ENCODE peak calls at places on chromosomes 13 and 19, in eight cellular contexts. One of them, this sample, is unnamed.

GRCh38 chr13:25652764-25653163 is 281.0 kb downstream of the ATP8A2 start:
- DNase-seq in AG10803: no peak
- DNase-seq in astrocyte of the cerebellum: no peak
- DNase-seq in C1 segment of cervical spinal cord: no peak
- DNase-seq in T-cell: no peak
- DNase-seq in activated T-cell treated with anti-CD3 and anti-CD28 coated beads for 4 hours: no peak
- DNase-seq in GM12864: no peak
- DNase-seq in NT2/D1: no peak
- DNase-seq in this sample: no peak

GRCh38 chr19:13013649-13014048 is 18.4 kb downstream of the NFIX start:
- DNase-seq in GM12864: no peak
- DNase-seq in NT2/D1: no peak
- DNase-seq in activated T-cell treated with anti-CD3 and anti-CD28 coated beads for 4 hours: no peak
- DNase-seq in AG10803: no peak
- DNase-seq in astrocyte of the cerebellum: no peak
- DNase-seq in T-cell: no peak
- DNase-seq in C1 segment of cervical spinal cord: no peak
- DNase-seq in this sample: no peak

GRCh38 chr19:35738887-35739229 is 3.4 kb downstream of the IGFLR1 start:
- DNase-seq in NT2/D1: no peak
- DNase-seq in GM12864: no peak
- DNase-seq in C1 segment of cervical spinal cord: no peak
- DNase-seq in AG10803: no peak
- DNase-seq in T-cell: no peak
- DNase-seq in activated T-cell treated with anti-CD3 and anti-CD28 coated beads for 4 hours: no peak
- DNase-seq in astrocyte of the cerebellum: no peak
- DNase-seq in this sample: no peak

GRCh38 chr13:77384999-77385398 is 58.1 kb upstream of the MYCBP2 start:
- DNase-seq in AG10803: peak; percentile 61
- DNase-seq in astrocyte of the cerebellum: no peak
- DNase-seq in activated T-cell treated with anti-CD3 and anti-CD28 coated beads for 4 hours: no peak
- DNase-seq in T-cell: no peak
- DNase-seq in NT2/D1: no peak
- DNase-seq in GM12864: no peak
- DNase-seq in C1 segment of cervical spinal cord: no peak
- DNase-seq in this sample: no peak

GRCh38 chr13:38628554-38628953 is 58.3 kb upstream of the FREM2 start:
- DNase-seq in astrocyte of the cerebellum: no peak
- DNase-seq in NT2/D1: no peak
- DNase-seq in activated T-cell treated with anti-CD3 and anti-CD28 coated beads for 4 hours: no peak
- DNase-seq in AG10803: no peak
- DNase-seq in C1 segment of cervical spinal cord: no peak
- DNase-seq in T-cell: no peak
- DNase-seq in GM12864: no peak
- DNase-seq in this sample: no peak

GRCh38 chr19:10960314-10961072 is at the start of gene SMARCA4:
- DNase-seq in activated T-cell treated with anti-CD3 and anti-CD28 coated beads for 4 hours: peak; percentile 96
- DNase-seq in NT2/D1: peak; percentile 97
- DNase-seq in astrocyte of the cerebellum: peak; percentile 92
- DNase-seq in AG10803: peak; percentile 94
- DNase-seq in GM12864: peak; percentile 86
- DNase-seq in C1 segment of cervical spinal cord: peak; percentile 90
- DNase-seq in T-cell: peak; percentile 95
- DNase-seq in this sample: peak; percentile 98

GRCh38 chr13:50713849-50714248 is 129.6 kb downstream of the DLEU7 start:
- DNase-seq in AG10803: peak; percentile 92
- DNase-seq in NT2/D1: no peak
- DNase-seq in T-cell: no peak
- DNase-seq in activated T-cell treated with anti-CD3 and anti-CD28 coated beads for 4 hours: no peak
- DNase-seq in astrocyte of the cerebellum: peak; percentile 88
- DNase-seq in GM12864: no peak
- DNase-seq in C1 segment of cervical spinal cord: no peak
- DNase-seq in this sample: no peak

GRCh38 chr19:7415163-7415856 is 66.6 kb downstream of the ARHGEF18 start:
- DNase-seq in C1 segment of cervical spinal cord: no peak
- DNase-seq in AG10803: no peak
- DNase-seq in GM12864: no peak
- DNase-seq in astrocyte of the cerebellum: peak; percentile 64
- DNase-seq in NT2/D1: no peak
- DNase-seq in T-cell: no peak
- DNase-seq in activated T-cell treated with anti-CD3 and anti-CD28 coated beads for 4 hours: no peak
- DNase-seq in this sample: no peak

GRCh38 chr19:56105090-56105701 is 15.9 kb downstream of the ZNF787 start:
- DNase-seq in C1 segment of cervical spinal cord: peak; percentile 30
- DNase-seq in GM12864: no peak
- DNase-seq in activated T-cell treated with anti-CD3 and anti-CD28 coated beads for 4 hours: peak; percentile 24
- DNase-seq in NT2/D1: no peak
- DNase-seq in astrocyte of the cerebellum: peak; percentile 76
- DNase-seq in AG10803: peak; percentile 53
- DNase-seq in T-cell: peak; percentile 21
- DNase-seq in this sample: peak; percentile 86

GRCh38 chr19:15280915-15281683 is 48.9 kb upstream of the EPHX3 start:
- DNase-seq in NT2/D1: no peak
- DNase-seq in activated T-cell treated with anti-CD3 and anti-CD28 coated beads for 4 hours: no peak
- DNase-seq in astrocyte of the cerebellum: peak; percentile 71
- DNase-seq in T-cell: no peak
- DNase-seq in C1 segment of cervical spinal cord: peak; percentile 74
- DNase-seq in AG10803: peak; percentile 90
- DNase-seq in GM12864: no peak
- DNase-seq in this sample: peak; percentile 76

GRCh38 chr13:75359266-75359665 is 122.7 kb downstream of the TBC1D4 start:
- DNase-seq in astrocyte of the cerebellum: peak; percentile 95
- DNase-seq in activated T-cell treated with anti-CD3 and anti-CD28 coated beads for 4 hours: no peak
- DNase-seq in GM12864: no peak
- DNase-seq in NT2/D1: peak; percentile 46
- DNase-seq in AG10803: peak; percentile 92
- DNase-seq in C1 segment of cervical spinal cord: no peak
- DNase-seq in T-cell: no peak
- DNase-seq in this sample: no peak

GRCh38 chr19:18737954-18738351 is 53.2 kb downstream of the COMP start:
- DNase-seq in AG10803: no peak
- DNase-seq in T-cell: no peak
- DNase-seq in astrocyte of the cerebellum: no peak
- DNase-seq in NT2/D1: no peak
- DNase-seq in C1 segment of cervical spinal cord: no peak
- DNase-seq in activated T-cell treated with anti-CD3 and anti-CD28 coated beads for 4 hours: no peak
- DNase-seq in GM12864: no peak
- DNase-seq in this sample: no peak

GRCh38 chr13:107057028-107057427 is 489.1 kb upstream of the ARGLU1 start:
- DNase-seq in AG10803: no peak
- DNase-seq in T-cell: no peak
- DNase-seq in GM12864: no peak
- DNase-seq in astrocyte of the cerebellum: no peak
- DNase-seq in C1 segment of cervical spinal cord: no peak
- DNase-seq in NT2/D1: no peak
- DNase-seq in activated T-cell treated with anti-CD3 and anti-CD28 coated beads for 4 hours: no peak
- DNase-seq in this sample: no peak

GRCh38 chr13:111005364-111005763 is 90.5 kb upstream of the ANKRD10 start:
- DNase-seq in T-cell: no peak
- DNase-seq in C1 segment of cervical spinal cord: no peak
- DNase-seq in activated T-cell treated with anti-CD3 and anti-CD28 coated beads for 4 hours: no peak
- DNase-seq in AG10803: peak; percentile 56
- DNase-seq in NT2/D1: no peak
- DNase-seq in astrocyte of the cerebellum: peak; percentile 19
- DNase-seq in GM12864: no peak
- DNase-seq in this sample: no peak

GRCh38 chr13:80873589-80873988 is 532.7 kb upstream of the SPRY2 start:
- DNase-seq in activated T-cell treated with anti-CD3 and anti-CD28 coated beads for 4 hours: no peak
- DNase-seq in T-cell: peak; percentile 9
- DNase-seq in C1 segment of cervical spinal cord: no peak
- DNase-seq in NT2/D1: no peak
- DNase-seq in AG10803: no peak
- DNase-seq in astrocyte of the cerebellum: no peak
- DNase-seq in GM12864: no peak
- DNase-seq in this sample: no peak

GRCh38 chr13:73412933-73413332 is 354.1 kb downstream of the KLF5 start:
- DNase-seq in astrocyte of the cerebellum: no peak
- DNase-seq in AG10803: no peak
- DNase-seq in activated T-cell treated with anti-CD3 and anti-CD28 coated beads for 4 hours: no peak
- DNase-seq in GM12864: no peak
- DNase-seq in T-cell: no peak
- DNase-seq in C1 segment of cervical spinal cord: no peak
- DNase-seq in NT2/D1: no peak
- DNase-seq in this sample: no peak

GRCh38 chr19:1773173-1773572 is 19.9 kb downstream of the ONECUT3 start:
- DNase-seq in astrocyte of the cerebellum: no peak
- DNase-seq in AG10803: peak; percentile 12
- DNase-seq in GM12864: no peak
- DNase-seq in T-cell: no peak
- DNase-seq in C1 segment of cervical spinal cord: no peak
- DNase-seq in activated T-cell treated with anti-CD3 and anti-CD28 coated beads for 4 hours: no peak
- DNase-seq in NT2/D1: no peak
- DNase-seq in this sample: no peak

GRCh38 chr19:30207357-30207756 is 164.8 kb upstream of the ZNF536 start:
- DNase-seq in activated T-cell treated with anti-CD3 and anti-CD28 coated beads for 4 hours: no peak
- DNase-seq in T-cell: no peak
- DNase-seq in astrocyte of the cerebellum: no peak
- DNase-seq in GM12864: no peak
- DNase-seq in AG10803: no peak
- DNase-seq in C1 segment of cervical spinal cord: no peak
- DNase-seq in NT2/D1: no peak
- DNase-seq in this sample: no peak

GRCh38 chr13:60047943-60048342 is 115.8 kb downstream of the DIAPH3 start:
- DNase-seq in AG10803: no peak
- DNase-seq in T-cell: no peak
- DNase-seq in C1 segment of cervical spinal cord: no peak
- DNase-seq in GM12864: no peak
- DNase-seq in astrocyte of the cerebellum: no peak
- DNase-seq in activated T-cell treated with anti-CD3 and anti-CD28 coated beads for 4 hours: no peak
- DNase-seq in NT2/D1: no peak
- DNase-seq in this sample: peak; percentile 28

GRCh38 chr19:43809762-43810696 is 7.8 kb upstream of the LYPD5 start:
- DNase-seq in GM12864: peak; percentile 38
- DNase-seq in C1 segment of cervical spinal cord: no peak
- DNase-seq in AG10803: peak; percentile 67
- DNase-seq in astrocyte of the cerebellum: peak; percentile 40
- DNase-seq in T-cell: no peak
- DNase-seq in activated T-cell treated with anti-CD3 and anti-CD28 coated beads for 4 hours: no peak
- DNase-seq in NT2/D1: no peak
- DNase-seq in this sample: peak; percentile 58

GRCh38 chr19:10452726-10453620 is 32.6 kb downstream of the PDE4A start:
- DNase-seq in activated T-cell treated with anti-CD3 and anti-CD28 coated beads for 4 hours: no peak
- DNase-seq in T-cell: no peak
- DNase-seq in NT2/D1: no peak
- DNase-seq in AG10803: no peak
- DNase-seq in C1 segment of cervical spinal cord: no peak
- DNase-seq in astrocyte of the cerebellum: no peak
- DNase-seq in GM12864: no peak
- DNase-seq in this sample: no peak

GRCh38 chr19:18063463-18063862 is 23.3 kb downstream of the IL12RB1 start:
- DNase-seq in T-cell: no peak
- DNase-seq in AG10803: no peak
- DNase-seq in GM12864: no peak
- DNase-seq in NT2/D1: peak; percentile 32
- DNase-seq in activated T-cell treated with anti-CD3 and anti-CD28 coated beads for 4 hours: peak; percentile 33
- DNase-seq in astrocyte of the cerebellum: no peak
- DNase-seq in C1 segment of cervical spinal cord: no peak
- DNase-seq in this sample: no peak

GRCh38 chr13:35694031-35694430 is 217.5 kb upstream of the MAB21L1 start:
- DNase-seq in AG10803: no peak
- DNase-seq in astrocyte of the cerebellum: no peak
- DNase-seq in C1 segment of cervical spinal cord: no peak
- DNase-seq in NT2/D1: no peak
- DNase-seq in T-cell: no peak
- DNase-seq in activated T-cell treated with anti-CD3 and anti-CD28 coated beads for 4 hours: no peak
- DNase-seq in GM12864: no peak
- DNase-seq in this sample: no peak

GRCh38 chr19:17685451-17686026 is 2.6 kb downstream of the UNC13A start:
- DNase-seq in NT2/D1: no peak
- DNase-seq in astrocyte of the cerebellum: no peak
- DNase-seq in C1 segment of cervical spinal cord: no peak
- DNase-seq in AG10803: no peak
- DNase-seq in activated T-cell treated with anti-CD3 and anti-CD28 coated beads for 4 hours: no peak
- DNase-seq in T-cell: no peak
- DNase-seq in GM12864: no peak
- DNase-seq in this sample: no peak

GRCh38 chr19:17328517-17329060 is 6.1 kb downstream of the ANO8 start:
- DNase-seq in NT2/D1: no peak
- DNase-seq in AG10803: no peak
- DNase-seq in T-cell: no peak
- DNase-seq in astrocyte of the cerebellum: no peak
- DNase-seq in C1 segment of cervical spinal cord: no peak
- DNase-seq in GM12864: no peak
- DNase-seq in activated T-cell treated with anti-CD3 and anti-CD28 coated beads for 4 hours: no peak
- DNase-seq in this sample: no peak

GRCh38 chr19:5665781-5666513 is 14.4 kb downstream of the MICOS13 start:
- DNase-seq in activated T-cell treated with anti-CD3 and anti-CD28 coated beads for 4 hours: no peak
- DNase-seq in astrocyte of the cerebellum: peak; percentile 19
- DNase-seq in C1 segment of cervical spinal cord: no peak
- DNase-seq in GM12864: no peak
- DNase-seq in NT2/D1: no peak
- DNase-seq in AG10803: peak; percentile 52
- DNase-seq in T-cell: no peak
- DNase-seq in this sample: no peak

GRCh38 chr19:55546822-55547614 is 1.7 kb upstream of the SBK3 start:
- DNase-seq in activated T-cell treated with anti-CD3 and anti-CD28 coated beads for 4 hours: no peak
- DNase-seq in GM12864: no peak
- DNase-seq in astrocyte of the cerebellum: peak; percentile 12
- DNase-seq in T-cell: no peak
- DNase-seq in AG10803: peak; percentile 67
- DNase-seq in NT2/D1: no peak
- DNase-seq in C1 segment of cervical spinal cord: peak; percentile 3
- DNase-seq in this sample: no peak

GRCh38 chr13:37173214-37173613 is 67.8 kb upstream of the CSNK1A1L start:
- DNase-seq in AG10803: peak; percentile 96
- DNase-seq in C1 segment of cervical spinal cord: no peak
- DNase-seq in T-cell: no peak
- DNase-seq in activated T-cell treated with anti-CD3 and anti-CD28 coated beads for 4 hours: no peak
- DNase-seq in NT2/D1: no peak
- DNase-seq in astrocyte of the cerebellum: peak; percentile 68
- DNase-seq in GM12864: no peak
- DNase-seq in this sample: no peak

GRCh38 chr19:49363265-49364082 is at the start of gene DKKL1:
- DNase-seq in AG10803: peak; percentile 98
- DNase-seq in activated T-cell treated with anti-CD3 and anti-CD28 coated beads for 4 hours: peak; percentile 32
- DNase-seq in NT2/D1: peak; percentile 94
- DNase-seq in astrocyte of the cerebellum: peak; percentile 97
- DNase-seq in GM12864: peak; percentile 68
- DNase-seq in C1 segment of cervical spinal cord: peak; percentile 38
- DNase-seq in T-cell: peak; percentile 56
- DNase-seq in this sample: no peak

GRCh38 chr13:80132741-80133601 is 208.0 kb downstream of the SPRY2 start:
- DNase-seq in NT2/D1: no peak
- DNase-seq in AG10803: peak; percentile 38
- DNase-seq in activated T-cell treated with anti-CD3 and anti-CD28 coated beads for 4 hours: no peak
- DNase-seq in C1 segment of cervical spinal cord: peak; percentile 76
- DNase-seq in GM12864: no peak
- DNase-seq in astrocyte of the cerebellum: no peak
- DNase-seq in T-cell: no peak
- DNase-seq in this sample: no peak

GRCh38 chr13:45542878-45543277 is 72.7 kb downstream of the ERICH6B start:
- DNase-seq in astrocyte of the cerebellum: no peak
- DNase-seq in activated T-cell treated with anti-CD3 and anti-CD28 coated beads for 4 hours: no peak
- DNase-seq in T-cell: no peak
- DNase-seq in AG10803: no peak
- DNase-seq in C1 segment of cervical spinal cord: no peak
- DNase-seq in GM12864: no peak
- DNase-seq in NT2/D1: no peak
- DNase-seq in this sample: no peak

GRCh38 chr19:49324801-49325491 is at the start of gene SLC6A16:
- DNase-seq in C1 segment of cervical spinal cord: no peak
- DNase-seq in astrocyte of the cerebellum: no peak
- DNase-seq in activated T-cell treated with anti-CD3 and anti-CD28 coated beads for 4 hours: no peak
- DNase-seq in T-cell: no peak
- DNase-seq in AG10803: no peak
- DNase-seq in NT2/D1: no peak
- DNase-seq in GM12864: no peak
- DNase-seq in this sample: no peak

This sample was measured in NCI-H345.